ENCODE peak calls at places on chromosomes 3 and 15, in four cellular contexts. Q, H, Y and D are unnamed samples.

GRCh38 chr3:141498592-141499223 is 11.9 kb downstream of the RASA2 start:
- DNase-seq in H (no peak), Y (peak), Q (no peak), D (no peak)

GRCh38 chr15:80667895-80668430 is 27.1 kb upstream of the ABHD17C start:
- DNase-seq in Y (no peak), Q (no peak), H (no peak), D (no peak)

GRCh38 chr3:49839193-49839809 is 17.1 kb downstream of the TRAIP start:
- DNase-seq in Q (peak), H (peak), Y (peak), D (peak)

GRCh38 chr15:85642693-85643058 is 152.0 kb downstream of the KLHL25 start:
- DNase-seq in H (no peak), Y (no peak), Q (no peak), D (no peak)

GRCh38 chr3:9340450-9341009 is 22.3 kb upstream of the THUMPD3 start:
- DNase-seq in Q (peak), Y (no peak), H (no peak), D (peak)

GRCh38 chr3:126469479-126469878 is 6.2 kb downstream of the ZXDC start:
- DNase-seq in Q (no peak), Y (no peak), H (no peak), D (no peak)

GRCh38 chr15:67836477-67836876 is 3.4 kb downstream of the RNU6-1 start:
- DNase-seq in H (peak), Q (no peak), Y (no peak), D (no peak)

GRCh38 chr3:129211772-129212171 is 28.1 kb upstream of the CNBP start:
- DNase-seq in H (peak), Q (peak), Y (no peak), D (peak)

GRCh38 chr3:37862712-37863551 is 1.3 kb downstream of the CTDSPL start:
- DNase-seq in Y (no peak), H (peak), Q (peak), D (no peak)

GRCh38 chr3:127915115-127915936 is at the start of gene KBTBD12:
- DNase-seq in H (no peak), Q (no peak), Y (no peak), D (no peak)

GRCh38 chr3:186283651-186284445 is 78.2 kb downstream of the DGKG start:
- DNase-seq in Y (no peak), Q (no peak), H (no peak), D (no peak)

GRCh38 chr15:32990071-32990470 is 204.4 kb downstream of the FMN1 start:
- DNase-seq in Y (no peak), Q (no peak), H (no peak), D (no peak)

GRCh38 chr3:183195266-183195665 is 32.7 kb upstream of the LAMP3 start:
- DNase-seq in Y (no peak), Q (no peak), H (no peak), D (no peak)

GRCh38 chr15:75776075-75776443 is 63.4 kb upstream of the CSPG4 start:
- DNase-seq in Q (peak), Y (no peak), H (peak), D (peak)

DNA sequence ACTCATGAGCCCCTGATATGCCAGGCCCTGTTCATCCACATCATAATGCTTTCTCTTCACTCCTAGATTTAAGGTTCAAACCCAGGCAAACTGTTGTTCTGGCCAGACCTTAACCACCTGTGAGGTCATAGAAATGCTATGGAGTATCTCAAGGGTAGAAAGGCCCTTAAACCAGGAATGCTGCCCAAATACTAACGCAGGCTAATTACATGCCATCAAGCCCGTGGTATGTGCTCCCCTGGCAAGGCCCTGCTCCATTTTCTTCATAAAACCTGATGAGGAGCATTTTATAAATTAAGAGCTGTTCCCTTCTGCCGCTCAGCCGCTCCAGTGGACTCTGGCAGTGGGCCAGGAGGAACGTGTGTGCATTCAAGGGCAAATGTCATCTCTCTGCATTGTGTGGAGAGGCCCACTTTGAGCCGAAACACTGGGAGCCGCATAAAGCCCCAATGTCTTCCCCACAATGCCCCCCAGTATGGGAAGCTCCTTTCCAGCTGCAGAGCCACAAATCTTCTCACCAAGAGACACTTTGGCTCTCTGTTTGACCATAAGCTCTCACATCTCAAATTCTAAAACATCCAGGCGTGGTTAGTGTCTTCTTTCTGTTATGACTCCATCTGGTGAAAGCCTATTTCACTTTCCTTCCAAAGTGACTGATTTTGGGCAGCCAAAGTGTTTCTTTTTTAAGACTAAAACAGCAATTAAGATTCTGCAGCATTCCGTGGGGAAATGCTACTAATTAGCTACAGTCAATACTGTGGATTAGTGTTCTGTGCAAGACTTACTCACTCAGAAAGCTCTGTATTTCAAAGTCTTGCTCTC is 210.7 kb upstream of the NR2E3 start:
- DNase-seq in Q (no peak), Y (no peak), H (no peak), D (no peak)
- H3K27ac ChIP-seq in Q (no peak), Y (no peak), H (no peak), D (no peak)

GRCh38 chr15:48427960-48428547 is 96.8 kb downstream of the DUT start:
- DNase-seq in H (no peak), Y (no peak), Q (no peak), D (no peak)
- TF ChIP-seq SIN3A in H (no peak), Y (no peak), Q (no peak), D (no peak)

GRCh38 chr15:36601952-36602351 is 22.5 kb downstream of the CDIN1 start:
- DNase-seq in Q (no peak), Y (no peak), H (no peak), D (no peak)
- H3K27ac ChIP-seq in Q (no peak), Y (no peak), H (no peak), D (no peak)

GRCh38 chr3:196073188-196073838 is 8.6 kb downstream of the TFRC start:
- DNase-seq in Q (peak), Y (peak), H (peak), D (peak)
- TF ChIP-seq SIN3A in Q (no peak), Y (no peak), H (no peak), D (no peak)

GRCh38 chr3:148332509-148332908 is 365.2 kb upstream of the AGTR1 start:
- DNase-seq in Q (no peak), Y (no peak), H (no peak), D (no peak)

GRCh38 chr3:148329481-148330220 is 368.1 kb upstream of the AGTR1 start:
- DNase-seq in Y (no peak), H (no peak), Q (no peak), D (no peak)

GRCh38 chr3:148331111-148331818 is 366.4 kb upstream of the AGTR1 start:
- DNase-seq in Y (no peak), Q (no peak), H (no peak), D (no peak)

GRCh38 chr3:148333091-148333490 is 364.6 kb upstream of the AGTR1 start:
- DNase-seq in Q (no peak), H (no peak), Y (no peak), D (no peak)

GRCh38 chr3:148330486-148330885 is 367.2 kb upstream of the AGTR1 start:
- DNase-seq in H (no peak), Y (no peak), Q (no peak), D (no peak)
- H3K27ac ChIP-seq in H (no peak), Y (no peak), Q (no peak), D (no peak)